ENCODE peak calls at places on chromosomes 3 and 15, in eight cellular contexts. Y is heart right ventricle, O is fibroblast of lung, R is AG04450, W is left lung, L is IMR-90, X is heart left ventricle, F is tibial artery. I is an unnamed sample.

GRCh38 chr3:37703633-37704032 is 158.0 kb upstream of the CTDSPL start:
- DNase-seq in W (no peak), Y (no peak), O (peak; percentile 20), R (no peak), L (peak; percentile 18), F (peak; percentile 32), X (no peak), I (peak; percentile 5)

GRCh38 chr3:126149256-126149902 is 31.0 kb downstream of the ALDH1L1 start:
- DNase-seq in X (no peak), L (no peak), Y (peak; percentile 1), F (no peak), R (no peak), O (no peak), W (no peak), I (no peak)

GRCh38 chr3:196341142-196341541 is 3.0 kb upstream of the TM4SF19 start:
- DNase-seq in R (no peak), L (peak; percentile 72), X (no peak), O (peak; percentile 70), F (no peak), W (no peak), Y (no peak), I (peak; percentile 48)

GRCh38 chr15:63752075-63752684 is 81.6 kb downstream of the HERC1 start:
- DNase-seq in L (peak; percentile 65), Y (peak; percentile 60), R (peak; percentile 10), X (no peak), O (peak; percentile 51), W (no peak), F (no peak), I (peak; percentile 76)

GRCh38 chr15:45690581-45691260 is 55.9 kb downstream of the SQOR start:
- DNase-seq in O (no peak), R (no peak), F (no peak), X (no peak), Y (no peak), W (no peak), L (no peak), I (no peak)

GRCh38 chr15:70954733-70955132 is 62.1 kb downstream of the LRRC49 start:
- DNase-seq in X (no peak), O (no peak), L (no peak), F (no peak), R (no peak), Y (no peak), W (no peak), I (no peak)

GRCh38 chr3:178562143-178562868 is 26.1 kb downstream of the KCNMB2 start:
- DNase-seq in Y (peak; percentile 26), F (no peak), X (peak; percentile 46), W (no peak), R (no peak), L (no peak), O (peak; percentile 18), I (no peak)

GRCh38 chr15:40106203-40107161 is 2.2 kb downstream of the BMF start:
- DNase-seq in Y (no peak), W (peak; percentile 86), R (no peak), O (no peak), F (peak; percentile 83), L (peak; percentile 49), X (peak; percentile 69), I (peak; percentile 85)

GRCh38 chr3:95721938-95722337 is 1092.5 kb upstream of the EPHA6 start:
- DNase-seq in R (no peak), F (no peak), Y (no peak), L (no peak), O (no peak), W (no peak), X (no peak), I (no peak)

GRCh38 chr3:124761935-124762334 is 31.7 kb downstream of the UMPS start:
- DNase-seq in F (no peak), Y (no peak), O (no peak), R (no peak), W (no peak), X (no peak), L (no peak), I (no peak)

GRCh38 chr3:49903451-49904424 is at the start of gene MST1R:
- DNase-seq in X (peak; percentile 76), W (peak; percentile 88), L (no peak), R (no peak), F (peak; percentile 77), Y (peak; percentile 66), O (no peak), I (no peak)

GRCh38 chr15:43934480-43934879 is 107.7 kb downstream of the WDR76 start:
- DNase-seq in F (no peak), X (no peak), Y (no peak), L (peak; percentile 52), R (no peak), O (peak; percentile 34), W (no peak), I (no peak)

GRCh38 chr3:61853912-61854311 is 292.5 kb downstream of the PTPRG start:
- DNase-seq in X (no peak), W (no peak), F (no peak), R (no peak), L (no peak), Y (no peak), O (no peak), I (no peak)

GRCh38 chr3:165082632-165083031 is 4.3 kb upstream of the SI start:
- DNase-seq in L (no peak), R (no peak), F (no peak), W (no peak), X (no peak), O (no peak), Y (no peak), I (no peak)
- H3K27me3 ChIP-seq in L (no peaks in the 10 kb centered on the region), R (no peaks in the 10 kb centered on the region), F (no peaks in the 10 kb centered on the region), W (no peaks in the 10 kb centered on the region), X (no peaks in the 10 kb centered on the region), O (no peaks in the 10 kb centered on the region), Y (no peaks in the 10 kb centered on the region), I (no peaks in the 10 kb centered on the region)

DNA sequence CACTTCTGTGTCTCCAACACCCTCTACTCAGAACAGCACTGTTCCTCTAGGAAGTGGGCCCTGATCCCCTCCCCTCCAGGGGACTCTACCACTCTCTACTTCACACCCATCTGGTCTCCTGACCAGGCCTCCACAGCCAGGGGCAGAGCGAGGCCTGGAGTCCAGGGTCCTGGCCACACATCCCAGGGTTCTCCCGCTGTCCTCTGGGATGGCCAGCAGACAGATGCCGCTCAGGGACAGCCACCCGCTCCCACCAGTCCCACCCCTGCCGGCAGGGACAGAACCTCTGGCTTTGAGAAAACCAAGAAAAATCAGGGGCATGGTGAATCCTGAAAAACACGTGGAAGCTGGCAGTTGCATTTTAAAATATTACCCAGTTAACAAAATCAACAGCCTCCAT is 32.0 kb upstream of the IQSEC1 start:
- DNase-seq in F (no peak), R (no peak), O (no peak), W (peak; percentile 13), Y (no peak), L (no peak), X (peak; percentile 9), I (no peak)
- TF ChIP-seq CTCF in F (no peak), R (no peak), O (no peak), W (no peak), Y (no peak), L (no peak), X (no peak), I (no peak)

DNA sequence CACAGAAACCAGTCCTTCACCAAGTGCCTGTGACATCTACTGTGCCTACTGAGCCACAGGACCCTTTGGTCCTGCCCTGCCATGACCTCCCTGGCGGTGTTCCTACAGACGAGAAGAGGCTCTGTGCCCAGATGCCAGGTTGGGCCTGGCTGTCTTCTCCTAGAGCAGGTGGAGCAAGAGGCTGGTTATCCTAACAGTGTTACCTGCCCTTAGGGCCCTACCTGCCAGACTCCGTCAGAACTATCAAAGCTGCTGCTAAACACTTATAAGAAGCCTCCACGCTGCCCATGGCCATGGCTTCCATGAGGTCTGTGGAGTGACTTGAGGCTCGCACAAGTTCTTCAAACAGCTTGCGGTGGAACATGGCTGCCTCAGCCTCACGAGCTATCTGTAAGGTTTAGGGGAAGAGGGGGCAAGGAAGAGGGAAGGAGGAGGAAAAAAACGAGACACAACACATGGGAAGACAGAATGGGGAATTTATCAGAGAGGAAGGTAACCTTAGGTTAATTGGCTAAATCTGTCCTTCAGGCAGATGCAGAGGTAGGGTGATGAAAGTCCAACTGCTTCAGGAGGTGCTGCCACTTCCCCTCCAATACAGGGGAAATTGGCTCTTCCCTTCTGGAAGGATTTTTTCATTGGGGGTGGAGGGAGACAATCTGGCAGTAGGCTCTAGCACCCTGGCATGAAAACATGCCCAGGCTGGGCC is 5.4 kb upstream of the GRAMD2A start:
- DNase-seq in Y (no peak), O (no peak), R (no peak), L (no peak), W (no peak), F (no peak), X (no peak), I (no peak)
- H3K27ac ChIP-seq in Y (peak overlapping the region; percentile 51), O (peak overlapping the region; percentile 63), R (peak overlapping the region; percentile 52), L (no peak overlapping the region), W (no peak overlapping the region), F (peak overlapping the region; percentile 46), X (peak overlapping the region; percentile 78), I (no peak overlapping the region)

GRCh38 chr15:80247320-80247719 is 4.7 kb downstream of the CTXND1 start:
- DNase-seq in F (no peak), R (no peak), X (no peak), W (no peak), O (no peak), Y (no peak), L (no peak), I (no peak)

GRCh38 chr15:80249973-80250372 is 2.0 kb downstream of the CTXND1 start:
- DNase-seq in O (no peak), R (no peak), L (no peak), W (no peak), Y (no peak), F (no peak), X (no peak), I (no peak)

GRCh38 chr15:80250614-80251504 is 1.2 kb downstream of the CTXND1 start:
- DNase-seq in Y (peak; percentile 13), L (no peak), R (no peak), X (no peak), O (no peak), F (no peak), W (no peak), I (no peak)

GRCh38 chr15:80252281-80252619 is 237 bp upstream of the CTXND1 start:
- DNase-seq in W (no peak), F (no peak), O (no peak), X (no peak), R (no peak), L (no peak), Y (no peak), I (no peak)

DNA sequence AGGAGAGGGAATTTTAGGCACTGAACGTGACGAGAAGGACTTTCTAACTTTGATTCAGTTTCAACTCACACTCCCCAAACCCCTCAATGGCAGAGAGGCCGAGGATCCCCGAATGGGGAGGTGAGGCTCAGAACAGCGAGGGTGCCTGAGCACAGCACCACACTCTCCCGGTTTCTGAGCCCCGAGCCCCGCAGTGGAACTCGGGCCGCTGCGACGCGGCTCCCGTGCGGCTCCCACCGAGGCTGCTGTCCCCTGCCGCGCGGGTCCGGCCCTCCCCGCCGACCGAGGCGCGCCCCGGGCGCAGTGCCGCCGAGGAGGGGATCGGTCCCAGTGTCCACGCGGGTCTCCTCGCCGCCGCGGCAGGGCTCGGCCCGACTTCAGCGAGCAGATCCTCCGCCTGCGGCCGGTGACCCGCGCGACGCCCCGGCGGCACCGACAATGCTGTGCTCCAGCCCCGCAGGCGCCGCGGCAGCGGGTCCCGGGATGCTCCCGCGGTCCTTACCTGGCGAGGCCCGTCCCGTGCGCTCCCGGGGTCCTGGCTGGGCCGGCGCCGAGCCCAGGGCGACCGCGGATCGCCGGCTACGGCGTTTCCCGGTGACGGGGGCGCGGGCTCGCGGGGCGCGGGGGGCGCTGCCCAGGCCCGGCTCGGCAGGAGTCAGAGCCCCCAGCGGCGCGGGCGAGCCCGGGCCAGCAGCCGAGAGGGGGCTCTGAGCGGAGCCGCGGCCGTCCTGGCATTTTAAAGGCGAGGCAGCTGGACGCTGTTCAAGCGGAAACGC is at the start of gene CTXND1:
- DNase-seq in L (no peak), Y (no peak), W (no peak), X (no peak), R (no peak), O (no peak), F (no peak), I (no peak)
- H3K27me3 ChIP-seq in L (peaks cover 72% of the 10 kb centered on the region), Y (peaks cover 90% of the 10 kb centered on the region), W (peaks cover 32% of the 10 kb centered on the region), X (peaks cover 65% of the 10 kb centered on the region), R (peaks cover 58% of the 10 kb centered on the region), O (peaks cover 30% of the 10 kb centered on the region), F (peaks cover 55% of the 10 kb centered on the region), I (peaks cover 97% of the 10 kb centered on the region)

GRCh38 chr3:134333522-134334181 is 40.6 kb downstream of the AMOTL2 start:
- DNase-seq in F (peak; percentile 90), X (peak; percentile 56), W (peak; percentile 31), O (peak; percentile 84), R (no peak), L (peak; percentile 70), Y (no peak), I (peak; percentile 69)
- TF ChIP-seq CTCF in F (peak; percentile 31), X (no peak), W (no peak), O (no peak), R (peak; percentile 24), L (peak; percentile 21), Y (no peak), I (no peak)

I was measured in A673.